ENCODE peak calls at places on chromosomes 2 and 18, in seven cellular contexts. One of them, this sample, is unnamed.

GRCh38 chr2:231683292-231683898 is 24.9 kb upstream of the PTMA start:
- DNase-seq in H4: no peak
- DNase-seq in activated CD4-positive, CD25-positive, alpha-beta regulatory T cell: no peak
- DNase-seq in heart right ventricle: no peak
- DNase-seq in glutamatergic neuron: no peak
- DNase-seq in epithelial cell of esophagus: no peak
- DNase-seq in naive B cell: no peak
- DNase-seq in this sample: no peak

GRCh38 chr2:84494070-84494469 is 22.2 kb upstream of the DNAH6 start:
- DNase-seq in naive B cell: no peak
- DNase-seq in glutamatergic neuron: no peak
- DNase-seq in epithelial cell of esophagus: peak; percentile 50
- DNase-seq in H4: no peak
- DNase-seq in heart right ventricle: no peak
- DNase-seq in activated CD4-positive, CD25-positive, alpha-beta regulatory T cell: no peak
- DNase-seq in this sample: no peak

GRCh38 chr2:197909377-197909776 is 105.0 kb downstream of the PLCL1 start:
- DNase-seq in heart right ventricle: no peak
- DNase-seq in epithelial cell of esophagus: peak; percentile 39
- DNase-seq in activated CD4-positive, CD25-positive, alpha-beta regulatory T cell: no peak
- DNase-seq in H4: peak; percentile 60
- DNase-seq in glutamatergic neuron: no peak
- DNase-seq in naive B cell: no peak
- DNase-seq in this sample: no peak

GRCh38 chr2:9029721-9030120 is 26.2 kb upstream of the MBOAT2 start:
- DNase-seq in heart right ventricle: no peak
- DNase-seq in activated CD4-positive, CD25-positive, alpha-beta regulatory T cell: no peak
- DNase-seq in glutamatergic neuron: no peak
- DNase-seq in H4: no peak
- DNase-seq in epithelial cell of esophagus: no peak
- DNase-seq in naive B cell: no peak
- DNase-seq in this sample: no peak

GRCh38 chr2:67256892-67257291 is 140.2 kb upstream of the ETAA1 start:
- DNase-seq in naive B cell: no peak
- DNase-seq in H4: no peak
- DNase-seq in epithelial cell of esophagus: no peak
- DNase-seq in activated CD4-positive, CD25-positive, alpha-beta regulatory T cell: no peak
- DNase-seq in glutamatergic neuron: no peak
- DNase-seq in heart right ventricle: no peak
- DNase-seq in this sample: no peak

GRCh38 chr2:107168141-107168540 is 282.2 kb upstream of the ST6GAL2 start:
- DNase-seq in naive B cell: no peak
- DNase-seq in glutamatergic neuron: no peak
- DNase-seq in epithelial cell of esophagus: no peak
- DNase-seq in activated CD4-positive, CD25-positive, alpha-beta regulatory T cell: no peak
- DNase-seq in heart right ventricle: peak; percentile 4
- DNase-seq in H4: no peak
- DNase-seq in this sample: no peak

GRCh38 chr18:8895987-8896619 is 190.7 kb downstream of the MTCL1 start:
- DNase-seq in activated CD4-positive, CD25-positive, alpha-beta regulatory T cell: no peak
- DNase-seq in epithelial cell of esophagus: peak; percentile 31
- DNase-seq in H4: peak; percentile 66
- DNase-seq in naive B cell: no peak
- DNase-seq in glutamatergic neuron: no peak
- DNase-seq in heart right ventricle: no peak
- DNase-seq in this sample: no peak

GRCh38 chr2:230901006-230901405 is 24.0 kb downstream of the GPR55 start:
- DNase-seq in naive B cell: no peak
- DNase-seq in glutamatergic neuron: no peak
- DNase-seq in H4: no peak
- DNase-seq in activated CD4-positive, CD25-positive, alpha-beta regulatory T cell: no peak
- DNase-seq in epithelial cell of esophagus: no peak
- DNase-seq in heart right ventricle: no peak
- DNase-seq in this sample: no peak

GRCh38 chr18:57438669-57439616 is 3.8 kb downstream of the ONECUT2 start:
- DNase-seq in epithelial cell of esophagus: no peak
- DNase-seq in activated CD4-positive, CD25-positive, alpha-beta regulatory T cell: no peak
- DNase-seq in heart right ventricle: no peak
- DNase-seq in naive B cell: no peak
- DNase-seq in glutamatergic neuron: peak; percentile 45
- DNase-seq in H4: no peak
- DNase-seq in this sample: no peak

GRCh38 chr18:74063552-74063951 is 84.1 kb downstream of the FBXO15 start:
- DNase-seq in glutamatergic neuron: no peak
- DNase-seq in naive B cell: peak; percentile 45
- DNase-seq in epithelial cell of esophagus: no peak
- DNase-seq in H4: no peak
- DNase-seq in heart right ventricle: no peak
- DNase-seq in activated CD4-positive, CD25-positive, alpha-beta regulatory T cell: no peak
- DNase-seq in this sample: no peak

GRCh38 chr2:150610670-150611279 is 123.3 kb upstream of the RND3 start:
- DNase-seq in epithelial cell of esophagus: peak; percentile 81
- DNase-seq in glutamatergic neuron: peak; percentile 23
- DNase-seq in naive B cell: no peak
- DNase-seq in activated CD4-positive, CD25-positive, alpha-beta regulatory T cell: no peak
- DNase-seq in heart right ventricle: no peak
- DNase-seq in H4: peak; percentile 58
- DNase-seq in this sample: no peak

GRCh38 chr2:139033300-139033699 is 253.1 kb upstream of the NXPH2 start:
- DNase-seq in naive B cell: no peak
- DNase-seq in glutamatergic neuron: no peak
- DNase-seq in activated CD4-positive, CD25-positive, alpha-beta regulatory T cell: no peak
- DNase-seq in epithelial cell of esophagus: peak; percentile 39
- DNase-seq in heart right ventricle: peak; percentile 11
- DNase-seq in H4: peak; percentile 33
- DNase-seq in this sample: no peak

GRCh38 chr2:217610411-217610814 is 392.4 kb downstream of the TNS1 start:
- DNase-seq in naive B cell: no peak
- DNase-seq in activated CD4-positive, CD25-positive, alpha-beta regulatory T cell: no peak
- DNase-seq in glutamatergic neuron: no peak
- DNase-seq in heart right ventricle: no peak
- DNase-seq in epithelial cell of esophagus: peak; percentile 1
- DNase-seq in H4: no peak
- DNase-seq in this sample: no peak

GRCh38 chr2:1698188-1698945 is 45.9 kb downstream of the PXDN start:
- DNase-seq in naive B cell: no peak
- DNase-seq in epithelial cell of esophagus: no peak
- DNase-seq in heart right ventricle: no peak
- DNase-seq in H4: no peak
- DNase-seq in activated CD4-positive, CD25-positive, alpha-beta regulatory T cell: no peak
- DNase-seq in glutamatergic neuron: no peak
- DNase-seq in this sample: no peak

GRCh38 chr18:26082475-26082874 is 7.9 kb downstream of the SS18 start:
- DNase-seq in naive B cell: no peak
- DNase-seq in heart right ventricle: no peak
- DNase-seq in glutamatergic neuron: no peak
- DNase-seq in epithelial cell of esophagus: peak; percentile 55
- DNase-seq in activated CD4-positive, CD25-positive, alpha-beta regulatory T cell: no peak
- DNase-seq in H4: no peak
- DNase-seq in this sample: no peak

GRCh38 chr2:105582952-105583660 is 161.6 kb upstream of the NCK2 start:
- DNase-seq in naive B cell: no peak
- DNase-seq in H4: no peak
- DNase-seq in glutamatergic neuron: no peak
- DNase-seq in heart right ventricle: no peak
- DNase-seq in activated CD4-positive, CD25-positive, alpha-beta regulatory T cell: no peak
- DNase-seq in epithelial cell of esophagus: peak; percentile 83
- DNase-seq in this sample: no peak

GRCh38 chr2:240405654-240406313 is 29.7 kb upstream of the GPC1 start:
- DNase-seq in epithelial cell of esophagus: no peak
- DNase-seq in H4: no peak
- DNase-seq in heart right ventricle: no peak
- DNase-seq in naive B cell: no peak
- DNase-seq in glutamatergic neuron: no peak
- DNase-seq in activated CD4-positive, CD25-positive, alpha-beta regulatory T cell: no peak
- DNase-seq in this sample: peak; percentile 12

GRCh38 chr2:40395169-40396023 is 56.5 kb downstream of the SLC8A1 start:
- DNase-seq in epithelial cell of esophagus: peak; percentile 40
- DNase-seq in heart right ventricle: no peak
- DNase-seq in H4: no peak
- DNase-seq in glutamatergic neuron: no peak
- DNase-seq in naive B cell: no peak
- DNase-seq in activated CD4-positive, CD25-positive, alpha-beta regulatory T cell: no peak
- DNase-seq in this sample: no peak

GRCh38 chr2:230684222-230685164 is 28.1 kb upstream of the CAB39 start:
- DNase-seq in H4: peak; percentile 76
- DNase-seq in glutamatergic neuron: no peak
- DNase-seq in naive B cell: no peak
- DNase-seq in heart right ventricle: no peak
- DNase-seq in epithelial cell of esophagus: peak; percentile 92
- DNase-seq in activated CD4-positive, CD25-positive, alpha-beta regulatory T cell: no peak
- DNase-seq in this sample: no peak